ENCODE peak calls at places on chromosomes 16 and 17, in eight cellular contexts. Q is mammary epithelial cell, W is astrocyte, H is HCT116, V is fibroblast of lung, R is GM23338, P is hepatocyte, I is neural progenitor cell. O is an unnamed sample.

GRCh38 chr16:61715392-61715791 is 320.8 kb downstream of the CDH8 start:
- DNase-seq in I (no peak), P (no peak), H (no peak), Q (no peak), R (no peak), V (no peak), W (no peak), O (no peak)

GRCh38 chr17:30969989-30970680 is 704 bp upstream of the RNF135 start:
- DNase-seq in P (peak), W (peak), Q (peak), I (peak), R (peak), H (no peak), V (no peak), O (no peak)

GRCh38 chr16:85511938-85512551 is 101.1 kb upstream of the GSE1 start:
- DNase-seq in Q (no peak), I (no peak), P (no peak), H (no peak), W (no peak), R (no peak), V (no peak), O (no peak)

GRCh38 chr16:67734731-67735201 is 15.7 kb upstream of the GFOD2 start:
- DNase-seq in V (no peak), Q (no peak), H (no peak), W (no peak), I (no peak), P (no peak), R (no peak), O (no peak)

GRCh38 chr16:55487048-55487803 is 8.2 kb downstream of the MMP2 start:
- DNase-seq in V (peak), W (peak), H (no peak), P (peak), Q (no peak), I (no peak), R (no peak), O (no peak)

GRCh38 chr17:8949061-8949622 is 16.4 kb downstream of the PIK3R5 start:
- DNase-seq in I (no peak), R (no peak), H (no peak), Q (no peak), W (no peak), V (no peak), P (no peak), O (no peak)

GRCh38 chr16:66081967-66082366 is 284.5 kb upstream of the CDH5 start:
- DNase-seq in I (no peak), P (peak), H (peak), Q (peak), R (peak), W (peak), V (peak), O (peak)

GRCh38 chr16:78385406-78385805 is 286.0 kb downstream of the WWOX start:
- DNase-seq in Q (no peak), H (no peak), W (no peak), P (no peak), R (no peak), I (no peak), V (no peak), O (no peak)

GRCh38 chr17:60333628-60334031 is 58.3 kb downstream of the USP32 start:
- DNase-seq in Q (no peak), R (no peak), P (no peak), H (no peak), I (no peak), V (peak), W (peak), O (no peak)

DNA sequence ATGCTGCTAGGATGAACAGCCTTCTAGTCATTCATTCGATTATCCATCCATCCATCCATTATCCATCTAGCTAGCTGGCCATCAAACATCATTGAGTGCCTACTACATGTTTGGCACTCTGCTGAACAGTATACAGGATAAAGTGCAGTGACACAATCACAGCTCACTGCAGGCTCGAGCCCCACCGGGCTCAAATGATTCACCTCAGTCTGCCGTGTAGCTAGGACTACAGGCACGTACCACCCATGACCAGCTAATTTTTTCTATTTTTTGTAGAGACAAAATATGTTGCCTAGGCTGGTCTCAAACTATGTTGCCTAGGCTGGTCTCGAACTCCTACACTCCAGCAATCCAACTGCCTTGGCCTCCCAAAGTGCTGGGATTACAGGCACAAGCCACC is 50.0 kb downstream of the SSH2 start:
- DNase-seq in R (no peak), Q (no peak), W (no peak), V (peak), P (no peak), I (no peak), H (no peak), O (no peak)
- TF ChIP-seq EZH2 in R (no peak), Q (no peak), W (no peak), V (no peak), P (no peak), I (no peak), H (no peak), O (no peak)

GRCh38 chr17:79597996-79598557 is 12.8 kb downstream of the RBFOX3 start:
- DNase-seq in W (no peak), V (no peak), P (no peak), Q (no peak), I (no peak), H (no peak), R (no peak), O (no peak)

GRCh38 chr17:79602621-79603020 is 8.2 kb downstream of the RBFOX3 start:
- DNase-seq in V (no peak), I (no peak), R (no peak), Q (no peak), H (no peak), W (no peak), P (no peak), O (no peak)

GRCh38 chr17:79600613-79601221 is 10.1 kb downstream of the RBFOX3 start:
- DNase-seq in V (no peak), I (peak), R (no peak), W (no peak), Q (no peak), P (no peak), H (no peak), O (no peak)

GRCh38 chr17:79601604-79602420 is 9.0 kb downstream of the RBFOX3 start:
- DNase-seq in W (no peak), V (no peak), R (no peak), Q (no peak), P (no peak), I (no peak), H (no peak), O (no peak)

GRCh38 chr17:79600071-79600470 is 10.8 kb downstream of the RBFOX3 start:
- DNase-seq in R (no peak), Q (no peak), V (no peak), P (no peak), H (no peak), W (no peak), I (no peak), O (no peak)
- TF ChIP-seq EZH2 in R (no peak), Q (no peak), V (no peak), P (no peak), H (no peak), W (no peak), I (no peak), O (no peak)

DNA sequence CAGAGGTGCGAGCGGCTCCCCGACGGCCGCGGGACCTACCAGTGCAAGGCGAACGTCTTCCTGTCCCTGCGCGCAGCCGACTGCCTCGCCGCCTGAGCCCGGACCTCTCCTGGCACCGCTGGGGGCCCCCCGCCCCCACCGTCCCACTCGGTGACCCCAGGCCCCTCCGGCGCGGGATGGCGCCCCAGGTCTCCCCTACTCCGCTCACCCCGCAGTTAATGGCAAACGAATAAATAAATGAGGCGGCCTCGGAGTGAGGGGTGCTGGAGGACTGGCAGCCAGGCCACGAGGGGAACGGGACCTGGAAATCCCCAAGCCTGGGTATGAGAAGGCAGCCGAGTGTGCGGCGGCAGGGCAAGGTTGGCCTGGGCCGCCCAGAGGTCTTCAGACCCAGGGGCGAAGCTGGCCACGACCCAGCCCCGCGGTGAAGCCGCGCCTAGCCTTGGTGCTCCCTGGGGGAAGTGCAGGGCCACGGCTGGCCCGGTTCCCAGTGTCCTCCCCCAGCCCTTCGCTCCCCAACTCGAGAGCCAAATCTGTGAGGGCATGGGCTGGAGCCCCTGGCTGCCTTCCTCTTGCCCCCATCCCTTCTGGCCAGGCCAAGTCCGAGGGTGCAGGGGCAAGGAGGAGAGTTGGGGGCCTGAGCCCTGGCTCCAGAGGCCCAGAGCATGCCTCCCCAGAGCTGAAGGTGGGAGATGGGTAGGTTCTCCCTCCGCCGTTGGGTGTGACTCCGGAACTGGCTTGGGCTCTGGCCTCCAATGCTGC is 796 bp downstream of the NPB start:
- DNase-seq in P (no peak), V (no peak), I (peak), H (no peak), W (no peak), Q (no peak), R (peak), O (no peak)
- TF ChIP-seq EZH2 in P (peak), V (no peak), I (peak), H (no peak), W (no peak), Q (no peak), R (peak), O (no peak)

GRCh38 chr17:79977711-79978544 is 57.7 kb downstream of the TBC1D16 start:
- DNase-seq in P (no peak), V (peak), Q (no peak), I (no peak), W (no peak), H (no peak), R (no peak), O (no peak)
- TF ChIP-seq EZH2 in P (no peak), V (no peak), Q (no peak), I (no peak), W (no peak), H (no peak), R (no peak), O (no peak)

GRCh38 chr17:57312242-57312641 is 55.9 kb downstream of the MSI2 start:
- DNase-seq in V (no peak), Q (no peak), W (no peak), P (no peak), I (no peak), R (no peak), H (no peak), O (no peak)

GRCh38 chr17:57311281-57312216 is 55.2 kb downstream of the MSI2 start:
- DNase-seq in Q (no peak), H (no peak), R (no peak), V (no peak), P (no peak), W (no peak), I (no peak), O (no peak)

GRCh38 chr17:57305918-57306317 is 49.6 kb downstream of the MSI2 start:
- DNase-seq in R (no peak), W (no peak), P (no peak), I (no peak), V (no peak), Q (no peak), H (no peak), O (no peak)

GRCh38 chr17:57308543-57309186 is 52.3 kb downstream of the MSI2 start:
- DNase-seq in H (no peak), I (no peak), W (no peak), P (no peak), Q (no peak), V (no peak), R (no peak), O (no peak)

GRCh38 chr17:57309479-57309878 is 53.2 kb downstream of the MSI2 start:
- DNase-seq in Q (peak), I (no peak), H (no peak), V (no peak), W (no peak), P (peak), R (no peak), O (no peak)
- TF ChIP-seq EZH2 in Q (no peak), I (no peak), H (no peak), V (no peak), W (no peak), P (no peak), R (no peak), O (no peak)

O was measured in keratinocyte.